ENCODE peak calls at places on chromosome 3, in six cellular contexts. V is CD8-positive, alpha-beta T cell; M is small intestine; Z is amygdala; A is NCI-H2081 treated with DMSO at 0.1 percent for 48 hours; X is activated CD8-positive, alpha-beta memory T cell treated with anti-CD3 and anti-CD28 coated beads for 24 hours. I is an unnamed sample.

GRCh38 chr3:50160561-50160983 is 5.4 kb downstream of the SEMA3F start:
- DNase-seq in V (no peak), M (no peak), Z (no peak), A (no peak), X (no peak), I (no peak)

GRCh38 chr3:12195231-12195630 is 36.5 kb upstream of the TIMP4 start:
- DNase-seq in V (no peak), M (no peak), Z (no peak), A (no peak), X (no peak), I (no peak)

GRCh38 chr3:156377266-156377665 is 177.7 kb downstream of the SSR3 start:
- DNase-seq in V (no peak), M (no peak), Z (no peak), A (no peak), X (no peak), I (no peak)

GRCh38 chr3:123302961-123303360 is 101.2 kb downstream of the SEC22A start:
- DNase-seq in V (no peak), M (no peak), Z (no peak), A (no peak), X (no peak), I (no peak)

GRCh38 chr3:81958967-81959625 is 197.7 kb upstream of the GBE1 start:
- DNase-seq in V (no peak), M (no peak), Z (no peak), A (no peak), X (no peak), I (no peak)

GRCh38 chr3:17577795-17578520 is 164.5 kb downstream of the TBC1D5 start:
- DNase-seq in V (no peak), M (no peak), Z (no peak), A (no peak), X (no peak), I (no peak)

GRCh38 chr3:10334042-10334441 is 13.1 kb upstream of the SEC13 start:
- DNase-seq in V (no peak), M (no peak), Z (no peak), A (no peak), X (no peak), I (no peak)

GRCh38 chr3:172285844-172286243 is 162.4 kb downstream of the GHSR start:
- DNase-seq in V (no peak), M (no peak), Z (no peak), A (no peak), X (no peak), I (no peak)

GRCh38 chr3:148223266-148223665 is 474.4 kb upstream of the AGTR1 start:
- DNase-seq in V (no peak), M (no peak), Z (no peak), A (no peak), X (no peak), I (no peak)

GRCh38 chr3:7964899-7965298 is 536.7 kb upstream of the LMCD1 start:
- DNase-seq in V (no peak), M (no peak), Z (no peak), A (no peak), X (no peak), I (no peak)

GRCh38 chr3:16600771-16601538 is 4.3 kb downstream of the DAZL start:
- DNase-seq in V (peak), M (peak), Z (peak), A (peak), X (peak), I (peak)

GRCh38 chr3:81485444-81485865 is 276.0 kb downstream of the GBE1 start:
- DNase-seq in V (no peak), M (peak), Z (no peak), A (no peak), X (no peak), I (no peak)

GRCh38 chr3:12369029-12369428 is 80.2 kb downstream of the PPARG start:
- DNase-seq in V (no peak), M (no peak), Z (no peak), A (no peak), X (no peak), I (no peak)

GRCh38 chr3:134387293-134387692 is 13.0 kb upstream of the AMOTL2 start:
- DNase-seq in V (no peak), M (no peak), Z (no peak), A (no peak), X (no peak), I (no peak)

GRCh38 chr3:53795176-53795575 is 51.0 kb downstream of the CHDH start:
- DNase-seq in V (no peak), M (peak), Z (no peak), A (no peak), X (no peak), I (no peak)

GRCh38 chr3:196837819-196838420 is 29.8 kb upstream of the SENP5 start:
- DNase-seq in V (peak), M (peak), Z (peak), A (no peak), X (peak), I (peak)

GRCh38 chr3:109023656-109024254 is 70.1 kb upstream of the GUCA1C start:
- DNase-seq in V (peak), M (peak), Z (peak), A (no peak), X (no peak), I (peak)

GRCh38 chr3:18246336-18247060 is 178.6 kb downstream of the SATB1 start:
- DNase-seq in V (no peak), M (no peak), Z (no peak), A (no peak), X (no peak), I (no peak)

GRCh38 chr3:78143000-78143399 is 1103.1 kb downstream of the ROBO2 start:
- DNase-seq in V (no peak), M (no peak), Z (no peak), A (no peak), X (no peak), I (no peak)

GRCh38 chr3:127326341-127326740 is 38.5 kb upstream of the PRR20G start:
- DNase-seq in V (no peak), M (no peak), Z (no peak), A (no peak), X (no peak), I (no peak)

GRCh38 chr3:15591235-15591634 is 10.1 kb downstream of the HACL1 start:
- DNase-seq in V (no peak), M (peak), Z (no peak), A (no peak), X (no peak), I (no peak)

GRCh38 chr3:191523099-191523498 is 62.1 kb downstream of the PYDC2 start:
- DNase-seq in V (no peak), M (peak), Z (no peak), A (peak), X (no peak), I (no peak)

GRCh38 chr3:60870396-60870795 is 380.9 kb downstream of the FHIT start:
- DNase-seq in V (no peak), M (no peak), Z (no peak), A (no peak), X (no peak), I (no peak)

GRCh38 chr3:168878655-168879054 is 782.9 kb upstream of the GOLIM4 start:
- DNase-seq in V (no peak), M (no peak), Z (no peak), A (no peak), X (no peak), I (no peak)

GRCh38 chr3:60294181-60294580 is 957.1 kb downstream of the FHIT start:
- DNase-seq in V (no peak), M (no peak), Z (no peak), A (no peak), X (no peak), I (no peak)

GRCh38 chr3:178419078-178419477 is 117.2 kb upstream of the KCNMB2 start:
- DNase-seq in V (no peak), M (no peak), Z (no peak), A (peak), X (no peak), I (no peak)

GRCh38 chr3:66376568-66376967 is 124.3 kb downstream of the LRIG1 start:
- DNase-seq in V (no peak), M (peak), Z (no peak), A (no peak), X (no peak), I (no peak)

GRCh38 chr3:106929081-106929480 is 448.2 kb upstream of the CCDC54 start:
- DNase-seq in V (no peak), M (no peak), Z (no peak), A (no peak), X (no peak), I (no peak)

GRCh38 chr3:16496408-16497222 is 16.9 kb downstream of the RFTN1 start:
- DNase-seq in V (no peak), M (no peak), Z (no peak), A (no peak), X (no peak), I (no peak)

GRCh38 chr3:24145981-24146822 is 201.1 kb downstream of the NR1D2 start:
- DNase-seq in V (no peak), M (no peak), Z (no peak), A (no peak), X (no peak), I (no peak)

GRCh38 chr3:187689984-187690383 is 12.4 kb downstream of the RTP2 start:
- DNase-seq in V (no peak), M (no peak), Z (no peak), A (no peak), X (no peak), I (no peak)

GRCh38 chr3:65342084-65342683 is 654.4 kb upstream of the ADAMTS9 start:
- DNase-seq in V (no peak), M (peak), Z (no peak), A (no peak), X (no peak), I (no peak)

GRCh38 chr3:102441832-102442231 is 7.0 kb downstream of the ZPLD1 start:
- DNase-seq in V (no peak), M (no peak), Z (no peak), A (no peak), X (no peak), I (no peak)